ENCODE peak calls at places on chromosomes 16 and 17, in six cellular contexts. A is hepatocyte, E is left ventricle myocardium inferior, K is esophagus squamous epithelium, S is neural crest cell, C is stomach. I is an unnamed sample.
A peak's percentile ranks its signal among the peaks of the same experiment; 100 is the strongest.

GRCh38 chr16:15757630-15758251 is 99.1 kb downstream of the MYH11 start:
- DNase-seq in E (no peak), A (no peak), C (no peak), K (no peak), S (no peak), I (no peak)

GRCh38 chr16:54397190-54397835 is 110.7 kb upstream of the IRX3 start:
- DNase-seq in S (no peak), C (no peak), E (no peak), A (no peak), K (no peak), I (no peak)

GRCh38 chr17:58344791-58345157 is 7.2 kb downstream of the SUPT4H1 start:
- DNase-seq in C (no peak), K (no peak), S (no peak), A (no peak), E (no peak), I (no peak)

GRCh38 chr16:56518435-56518834 is 1.4 kb downstream of the BBS2 start:
- DNase-seq in E (no peak), A (no peak), C (no peak), K (no peak), S (no peak), I (no peak)

GRCh38 chr17:50560931-50561750 is 626 bp downstream of the CACNA1G start:
- DNase-seq in E (no peak), C (no peak), K (no peak), A (peak; percentile 36), S (no peak), I (peak; percentile 55)

GRCh38 chr16:83995756-83996155 is 27.7 kb downstream of the NECAB2 start:
- DNase-seq in A (peak; percentile 25), C (peak; percentile 57), K (no peak), S (no peak), E (peak; percentile 29), I (peak; percentile 61)

GRCh38 chr17:75473246-75473645 is 16.8 kb downstream of the TMEM94 start:
- DNase-seq in A (no peak), C (no peak), K (no peak), E (peak; percentile 51), S (no peak), I (no peak)

GRCh38 chr17:82241926-82242697 is 13.3 kb downstream of the SLC16A3 start:
- DNase-seq in C (no peak), S (no peak), A (no peak), E (peak; percentile 61), K (no peak), I (no peak)

GRCh38 chr16:71807905-71808592 is 585 bp downstream of the AP1G1 start:
- DNase-seq in C (no peak), K (no peak), A (peak; percentile 54), E (peak; percentile 20), S (no peak), I (no peak)

GRCh38 chr17:1150863-1151685 is 28.7 kb downstream of the ABR start:
- DNase-seq in A (no peak), C (no peak), E (no peak), S (no peak), K (no peak), I (no peak)

GRCh38 chr17:38511126-38512108 is 83.2 kb downstream of the ARHGAP23 start:
- DNase-seq in K (no peak), C (no peak), A (no peak), E (no peak), S (no peak), I (peak; percentile 18)

GRCh38 chr16:56197227-56197992 is 6.1 kb downstream of the GNAO1 start:
- DNase-seq in A (no peak), S (no peak), E (no peak), C (no peak), K (no peak), I (peak; percentile 18)

GRCh38 chr16:61074324-61074723 is 961.9 kb downstream of the CDH8 start:
- DNase-seq in S (no peak), E (no peak), A (no peak), K (no peak), C (no peak), I (no peak)

GRCh38 chr16:29254676-29255495 is 151.6 kb downstream of the NPIPB11 start:
- DNase-seq in S (no peak), A (no peak), C (no peak), K (no peak), E (no peak), I (no peak)

GRCh38 chr17:29723283-29724047 is 100.8 kb upstream of the CORO6 start:
- DNase-seq in A (no peak), S (no peak), C (no peak), K (no peak), E (no peak), I (no peak)

GRCh38 chr16:67150058-67150832 is 553 bp downstream of the B3GNT9 start:
- DNase-seq in S (peak; percentile 54), E (peak; percentile 56), C (no peak), K (no peak), A (peak; percentile 86), I (peak; percentile 77)

GRCh38 chr17:65727832-65728231 is 166.4 kb upstream of the AXIN2 start:
- DNase-seq in E (no peak), A (no peak), C (no peak), S (no peak), K (no peak), I (no peak)

GRCh38 chr17:4901648-4902344 is 1.1 kb downstream of the CHRNE start:
- DNase-seq in C (no peak), A (no peak), K (no peak), E (peak; percentile 61), S (no peak), I (no peak)

GRCh38 chr16:73057369-73058210 is 9.7 kb upstream of the ZFHX3 start:
- DNase-seq in E (peak; percentile 48), K (no peak), C (no peak), A (peak; percentile 82), S (no peak), I (peak; percentile 62)
- TF ChIP-seq CTCF in E (peak; percentile 45), K (no peak), C (no peak), A (peak; percentile 36), S (peak; percentile 56), I (no peak)

GRCh38 chr16:85473909-85474640 is 139.0 kb upstream of the GSE1 start:
- DNase-seq in K (no peak), E (no peak), C (no peak), A (no peak), S (no peak), I (peak; percentile 60)
- TF ChIP-seq CTCF in K (no peak), E (no peak), C (no peak), A (no peak), S (no peak), I (no peak)

DNA sequence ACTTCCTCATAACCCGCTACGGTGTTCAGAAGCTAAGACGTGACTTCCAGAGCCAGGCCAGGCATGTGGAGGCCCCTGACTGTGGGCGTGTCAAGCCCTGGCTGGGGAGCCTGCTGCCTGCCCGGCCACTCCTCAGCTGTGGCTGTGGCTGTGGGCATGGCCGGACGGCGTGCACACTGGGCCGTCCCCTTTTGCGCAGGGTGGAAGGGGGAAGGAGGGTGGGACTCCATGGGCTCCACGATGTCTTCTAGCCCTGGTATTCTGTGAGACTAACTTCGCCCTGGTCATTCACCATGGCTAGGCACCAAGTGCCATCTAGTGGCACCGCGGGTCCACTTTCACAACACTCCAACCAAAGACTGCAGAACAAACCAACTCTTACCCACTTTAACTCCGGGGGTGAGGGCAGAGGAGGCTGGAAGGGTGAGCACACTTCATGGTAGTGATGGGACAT is 67.9 kb downstream of the N4BP1 start:
- DNase-seq in C (no peak), S (no peak), A (peak; percentile 41), E (peak; percentile 55), K (no peak), I (no peak)
- TF ChIP-seq CTCF in C (peak; percentile 32), S (peak; percentile 53), A (peak; percentile 59), E (peak; percentile 66), K (peak; percentile 51), I (peak; percentile 39)

DNA sequence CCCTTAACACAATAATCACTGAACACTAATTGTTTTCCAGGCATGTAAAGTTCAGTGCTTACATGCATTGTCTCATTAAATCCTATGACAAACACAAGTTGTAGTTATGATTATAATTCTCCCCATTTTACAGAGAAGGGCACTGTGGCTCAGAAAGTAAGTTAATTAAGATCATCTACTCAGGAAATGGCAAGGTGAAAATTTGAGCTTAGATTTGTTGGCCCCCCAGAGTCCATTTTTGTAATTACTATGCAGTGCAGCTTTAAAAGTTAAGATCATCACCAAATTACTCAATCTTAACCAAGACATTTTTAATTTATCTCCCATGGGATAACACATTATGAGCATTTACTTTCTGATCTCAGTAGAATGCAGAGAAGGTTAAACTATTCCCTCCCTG is 34.2 kb upstream of the CCL1 start:
- DNase-seq in S (no peak), C (no peak), E (no peak), K (no peak), A (no peak), I (no peak)
- TF ChIP-seq CTCF in S (peak; percentile 28), C (no peak), E (no peak), K (no peak), A (no peak), I (no peak)